ENCODE peak calls at places on chromosome 4, in four cellular contexts. I, P, H and Y are unnamed samples. For H3K4me1, the result is how much of the 10 kb centered on the place peaks cover.

GRCh38 chr4:42482516-42483327 is 85.4 kb downstream of the SHISA3 start:
- DNase-seq in H (no peak), P (no peak), I (no peak), Y (no peak)

GRCh38 chr4:188781655-188782054 is 642.4 kb downstream of the TRIML1 start:
- DNase-seq in I (peak), P (no peak), H (no peak), Y (no peak)

GRCh38 chr4:48252313-48252712 is 17.3 kb downstream of the TEC start:
- DNase-seq in P (no peak), I (no peak), H (no peak), Y (no peak)

GRCh38 chr4:169314906-169315305 is 44.1 kb upstream of the SH3RF1 start:
- DNase-seq in H (peak), P (peak), I (peak), Y (peak)

GRCh38 chr4:24477919-24478318 is 106.4 kb downstream of the DHX15 start:
- DNase-seq in H (peak), P (no peak), I (peak), Y (no peak)

GRCh38 chr4:1187182-1187581 is 14.8 kb upstream of the SPON2 start:
- DNase-seq in H (peak), I (no peak), P (no peak), Y (no peak)

GRCh38 chr4:99490286-99490685 is 20.5 kb upstream of the C4orf17 start:
- DNase-seq in I (no peak), P (no peak), H (no peak), Y (no peak)

GRCh38 chr4:61938250-61938846 is 738.2 kb downstream of the ADGRL3 start:
- DNase-seq in P (no peak), I (no peak), H (no peak), Y (no peak)

GRCh38 chr4:25320374-25321172 is 8.0 kb downstream of the ZCCHC4 start:
- DNase-seq in H (no peak), P (no peak), I (no peak), Y (no peak)

GRCh38 chr4:184598753-184599491 is 50.3 kb downstream of the CASP3 start:
- DNase-seq in P (no peak), I (no peak), H (no peak), Y (no peak)

GRCh38 chr4:118026806-118027205 is 7.5 kb upstream of the NDST3 start:
- DNase-seq in P (no peak), H (no peak), I (no peak), Y (no peak)

GRCh38 chr4:74123065-74123728 is 24.2 kb upstream of the CXCL2 start:
- DNase-seq in I (no peak), P (no peak), H (peak), Y (peak)

GRCh38 chr4:185286571-185286970 is 77.2 kb downstream of the SNX25 start:
- DNase-seq in P (no peak), H (no peak), I (no peak), Y (no peak)

GRCh38 chr4:169159614-169160013 is 111.1 kb downstream of the SH3RF1 start:
- DNase-seq in I (no peak), P (no peak), H (no peak), Y (peak)

GRCh38 chr4:13537011-13537831 is 7.1 kb downstream of the NKX3-2 start:
- DNase-seq in H (no peak), I (no peak), P (no peak), Y (no peak)

GRCh38 chr4:52241916-52242315 is 190.8 kb downstream of the SPATA18 start:
- DNase-seq in P (no peak), I (no peak), H (no peak), Y (no peak)

GRCh38 chr4:73152893-73153292 is 83.4 kb upstream of the COX18 start:
- DNase-seq in P (no peak), I (no peak), H (no peak), Y (no peak)

GRCh38 chr4:81595798-81596610 is 124.3 kb upstream of the RASGEF1B start:
- DNase-seq in H (no peak), P (no peak), I (no peak), Y (no peak)

GRCh38 chr4:185708348-185708747 is 103.6 kb downstream of the SORBS2 start:
- DNase-seq in H (no peak), I (no peak), P (no peak), Y (peak)

GRCh38 chr4:29081230-29081955 is 1638.8 kb upstream of the PCDH7 start:
- DNase-seq in I (no peak), H (no peak), P (no peak), Y (no peak)

GRCh38 chr4:7812921-7813320 is 126.7 kb downstream of the AFAP1 start:
- DNase-seq in H (no peak), I (no peak), P (no peak), Y (no peak)

GRCh38 chr4:7812191-7812860 is 127.3 kb downstream of the AFAP1 start:
- DNase-seq in P (no peak), I (no peak), H (no peak), Y (no peak)

GRCh38 chr4:7814451-7814850 is 125.2 kb downstream of the AFAP1 start:
- DNase-seq in P (no peak), H (no peak), I (no peak), Y (no peak)

GRCh38 chr4:7815562-7815961 is 124.1 kb downstream of the AFAP1 start:
- DNase-seq in H (no peak), P (no peak), I (no peak), Y (peak)

GRCh38 chr4:7813674-7814073 is 126.0 kb downstream of the AFAP1 start:
- DNase-seq in P (no peak), I (no peak), H (no peak), Y (no peak)
- H3K4me1 ChIP-seq in P (under half), I (under half), H (under half), Y (half or more)

GRCh38 chr4:4866833-4867744 is 7.6 kb downstream of the MSX1 start:
- DNase-seq in P (no peak), I (peak), H (peak), Y (no peak)

GRCh38 chr4:4866124-4866832 is 6.8 kb downstream of the MSX1 start:
- DNase-seq in H (no peak), P (no peak), I (no peak), Y (no peak)

GRCh38 chr4:4869380-4869723 is 9.9 kb downstream of the MSX1 start:
- DNase-seq in H (peak), P (no peak), I (no peak), Y (no peak)

GRCh38 chr4:4868506-4869379 is 9.3 kb downstream of the MSX1 start:
- DNase-seq in I (no peak), P (no peak), H (no peak), Y (no peak)

GRCh38 chr4:4867745-4868505 is 8.5 kb downstream of the MSX1 start:
- DNase-seq in H (peak), I (no peak), P (no peak), Y (no peak)
- H3K4me3 ChIP-seq in H (peak), I (no peak), P (no peak), Y (no peak)

GRCh38 chr4:10108391-10108790 is 8.2 kb downstream of the WDR1 start:
- DNase-seq in H (peak), I (no peak), P (no peak), Y (no peak)
- H3K4me1 ChIP-seq in H (under half), I (under half), P (under half), Y (under half)

GRCh38 chr4:140807491-140808257 is 51.5 kb upstream of the TBC1D9 start:
- DNase-seq in I (no peak), P (no peak), H (no peak), Y (peak)
- H3K4me3 ChIP-seq in I (no peak), P (no peak), H (no peak), Y (no peak)

GRCh38 chr4:113471141-113471860 is 290.2 kb downstream of the CAMK2D start:
- DNase-seq in H (no peak), P (no peak), I (no peak), Y (no peak)

GRCh38 chr4:113474017-113474416 is 287.5 kb downstream of the CAMK2D start:
- DNase-seq in P (no peak), H (no peak), I (no peak), Y (no peak)

GRCh38 chr4:113469926-113470325 is 291.6 kb downstream of the CAMK2D start:
- DNase-seq in I (no peak), P (no peak), H (no peak), Y (no peak)

GRCh38 chr4:113469023-113469390 is 292.5 kb downstream of the CAMK2D start:
- DNase-seq in I (no peak), P (no peak), H (no peak), Y (peak)

GRCh38 chr4:113472864-113473263 is 288.7 kb downstream of the CAMK2D start:
- DNase-seq in P (no peak), H (no peak), I (no peak), Y (no peak)
- H3K4me1 ChIP-seq in P (under half), H (under half), I (under half), Y (under half)

GRCh38 chr4:68872442-68873217 is 56.8 kb downstream of the UGT2B10 start:
- DNase-seq in H (no peak), I (no peak), P (no peak), Y (no peak)

GRCh38 chr4:68874507-68874906 is 58.7 kb downstream of the UGT2B10 start:
- DNase-seq in P (no peak), H (no peak), I (no peak), Y (no peak)

GRCh38 chr4:68869274-68869773 is 53.5 kb downstream of the UGT2B10 start:
- DNase-seq in H (no peak), P (no peak), I (no peak), Y (no peak)

GRCh38 chr4:68871772-68872441 is 56.1 kb downstream of the UGT2B10 start:
- DNase-seq in P (no peak), H (no peak), I (no peak), Y (no peak)

DNA sequence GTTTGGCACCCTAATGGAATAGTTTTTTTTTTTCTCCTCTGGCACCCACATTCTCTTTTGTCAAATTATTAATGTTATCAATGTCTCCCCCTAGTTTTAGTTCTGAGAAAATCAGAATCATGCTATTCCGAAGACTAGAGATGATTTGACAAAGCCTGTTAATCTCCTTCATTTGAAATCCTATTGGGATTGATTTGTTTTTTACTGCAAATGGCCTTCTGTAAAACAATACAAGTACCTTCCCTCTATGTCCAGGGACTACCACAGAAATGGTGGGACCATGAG is 57.4 kb downstream of the UGT2B10 start:
- DNase-seq in H (no peak), I (no peak), P (no peak), Y (no peak)
- H3K4me3 ChIP-seq in H (no peak), I (no peak), P (no peak), Y (no peak)

GRCh38 chr4:6335040-6335590 is 65.5 kb downstream of the WFS1 start:
- DNase-seq in P (peak), H (peak), I (no peak), Y (no peak)

GRCh38 chr4:6332669-6333050 is 63.0 kb downstream of the WFS1 start:
- DNase-seq in I (no peak), H (no peak), P (no peak), Y (no peak)

GRCh38 chr4:6332042-6332668 is 62.5 kb downstream of the WFS1 start:
- DNase-seq in H (peak), I (peak), P (peak), Y (peak)

GRCh38 chr4:6334203-6334887 is 64.7 kb downstream of the WFS1 start:
- DNase-seq in I (no peak), P (peak), H (peak), Y (no peak)

DNA sequence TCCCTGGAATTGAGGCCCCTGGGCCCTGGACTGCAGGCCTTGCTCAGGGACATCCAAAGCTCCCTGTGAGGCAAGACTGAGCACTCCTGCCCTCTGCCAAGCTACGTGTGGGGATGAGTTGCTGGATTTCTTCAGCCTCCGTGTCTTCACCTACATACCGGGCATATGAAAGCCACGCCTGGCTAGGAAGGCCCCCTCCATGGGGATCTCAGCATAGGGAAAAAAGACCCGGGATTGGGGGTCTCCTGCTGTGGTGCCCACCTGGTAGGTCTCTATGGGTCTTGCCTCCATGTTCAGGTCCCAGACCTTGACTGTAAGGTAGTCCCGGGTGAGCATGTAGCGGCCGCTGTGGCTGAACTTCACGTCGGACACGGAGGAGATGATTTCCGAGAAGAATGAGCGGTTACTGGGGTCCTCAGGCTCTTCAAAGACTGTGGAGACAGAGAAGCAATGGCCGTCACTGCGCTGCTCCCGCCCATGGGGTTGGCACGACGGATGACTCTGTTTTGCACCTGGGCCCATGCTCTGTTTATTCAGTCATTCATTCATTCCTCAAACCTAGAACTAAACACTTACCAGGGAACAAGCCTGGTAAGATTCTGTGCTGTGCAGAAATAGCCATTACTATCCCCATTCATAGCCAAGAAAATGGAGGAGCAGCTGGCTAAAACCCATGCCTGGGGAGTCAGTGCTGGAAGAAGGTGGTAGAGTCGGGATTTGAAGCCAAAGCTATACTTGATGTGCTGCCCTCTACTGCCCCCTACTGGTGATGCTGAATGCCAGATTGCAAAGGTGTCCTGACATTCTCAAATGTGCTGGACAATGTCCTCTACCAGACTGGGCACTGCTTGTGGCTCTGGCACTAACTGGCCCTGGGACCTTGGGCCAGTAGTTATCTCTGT is 63.9 kb downstream of the WFS1 start:
- DNase-seq in H (peak), P (peak), I (peak), Y (no peak)
- H3K4me1 ChIP-seq in H (under half), P (under half), I (under half), Y (under half)

GRCh38 chr4:173092003-173092402 is 76.6 kb upstream of the GALNT7 start:
- DNase-seq in I (no peak), P (no peak), H (no peak), Y (no peak)
- H3K4me3 ChIP-seq in I (no peak), P (no peak), H (no peak), Y (no peak)

DNA sequence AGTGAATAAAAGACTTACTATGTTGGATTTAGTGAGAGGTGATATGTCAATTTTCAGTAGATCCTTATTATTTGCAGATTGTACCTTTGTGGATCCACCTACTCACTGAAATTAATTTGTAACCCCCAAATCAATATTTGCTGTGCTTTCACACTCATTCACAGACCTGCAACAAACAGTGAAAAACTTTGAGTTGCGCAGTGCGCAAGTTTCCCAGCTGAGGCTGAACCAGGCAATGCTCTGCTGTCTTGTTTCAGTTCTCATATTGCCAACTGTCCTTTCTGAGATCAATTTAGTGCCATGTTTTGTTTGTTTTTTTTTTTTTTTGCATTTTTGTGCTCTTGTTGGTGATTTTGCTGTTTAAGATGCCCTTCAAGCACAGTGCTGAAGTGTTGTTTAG is 40.8 kb upstream of the LEF1 start:
- DNase-seq in H (no peak), P (no peak), I (no peak), Y (no peak)
- H3K4me1 ChIP-seq in H (under half), P (under half), I (under half), Y (under half)

DNA sequence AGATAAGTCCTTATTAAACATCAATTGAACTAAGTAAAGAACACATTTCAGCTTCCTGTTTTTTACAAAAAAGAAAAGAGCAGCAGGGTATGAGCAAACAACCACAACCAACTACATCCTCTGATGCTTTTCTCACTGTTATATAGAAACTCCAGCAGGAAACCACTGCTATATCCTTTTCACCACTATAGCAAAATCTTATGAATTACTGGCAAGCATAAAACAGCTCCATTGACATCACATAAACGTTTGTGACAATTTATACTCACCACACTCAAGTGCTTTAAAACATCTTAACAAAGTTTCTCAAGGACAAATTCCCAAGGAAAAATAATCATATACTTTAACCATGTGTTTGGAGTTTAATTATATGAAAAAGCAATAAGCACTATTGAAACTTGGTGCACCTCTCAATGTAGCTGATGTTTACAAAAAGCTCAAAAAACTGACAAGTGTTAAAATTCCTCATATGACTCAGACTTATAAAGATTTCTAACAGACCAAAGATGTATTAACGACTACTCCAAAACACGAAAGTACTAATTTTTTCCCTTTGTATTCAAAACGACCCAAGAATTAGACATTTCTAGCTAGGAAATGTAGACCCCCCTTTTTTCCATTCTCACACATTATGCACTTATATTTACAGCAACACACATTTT is 12.9 kb downstream of the GPRIN3 start:
- DNase-seq in P (no peak), I (no peak), H (no peak), Y (no peak)
- H3K4me3 ChIP-seq in P (no peak), I (no peak), H (no peak), Y (no peak)